ENCODE peak calls at places on chromosomes 12 and 14, in six cellular contexts. One of them, this sample, is unnamed.

GRCh38 chr12:19052689-19053088 is 76.8 kb upstream of the PLEKHA5 start:
- ATAC-seq in body of pancreas: no peak
- ATAC-seq in HepG2: no peak
- ATAC-seq in right lobe of liver: no peak
- ATAC-seq in heart left ventricle: no peak
- ATAC-seq in GM12878: no peak
- ATAC-seq in this sample: no peak

GRCh38 chr12:114190971-114191370 is 215.0 kb downstream of the TBX5 start:
- ATAC-seq in body of pancreas: no peak
- ATAC-seq in HepG2: no peak
- ATAC-seq in right lobe of liver: no peak
- ATAC-seq in heart left ventricle: peak; percentile 75
- ATAC-seq in GM12878: no peak
- ATAC-seq in this sample: no peak

GRCh38 chr12:92945659-92946220 is 16.6 kb upstream of the EEA1 start:
- ATAC-seq in body of pancreas: no peak
- ATAC-seq in HepG2: peak; percentile 87
- ATAC-seq in right lobe of liver: peak; percentile 89
- ATAC-seq in heart left ventricle: no peak
- ATAC-seq in GM12878: no peak
- ATAC-seq in this sample: no peak

GRCh38 chr12:5689773-5690172 is 255.3 kb downstream of the ANO2 start:
- ATAC-seq in body of pancreas: no peak
- ATAC-seq in HepG2: peak; percentile 71
- ATAC-seq in right lobe of liver: no peak
- ATAC-seq in heart left ventricle: no peak
- ATAC-seq in GM12878: no peak
- ATAC-seq in this sample: no peak

GRCh38 chr12:112781767-112782166 is 9.8 kb upstream of the RPH3A start:
- ATAC-seq in body of pancreas: no peak
- ATAC-seq in HepG2: no peak
- ATAC-seq in right lobe of liver: no peak
- ATAC-seq in heart left ventricle: no peak
- ATAC-seq in GM12878: no peak
- ATAC-seq in this sample: no peak

GRCh38 chr12:100826323-100826722 is 31.7 kb downstream of the ANO4 start:
- ATAC-seq in body of pancreas: no peak
- ATAC-seq in HepG2: no peak
- ATAC-seq in right lobe of liver: no peak
- ATAC-seq in heart left ventricle: no peak
- ATAC-seq in GM12878: no peak
- ATAC-seq in this sample: no peak

GRCh38 chr14:92546347-92547053 is 32.9 kb downstream of the RIN3 start:
- ATAC-seq in body of pancreas: no peak
- ATAC-seq in HepG2: peak; percentile 61
- ATAC-seq in right lobe of liver: peak; percentile 9
- ATAC-seq in heart left ventricle: no peak
- ATAC-seq in GM12878: no peak
- ATAC-seq in this sample: no peak

GRCh38 chr12:65689508-65689907 is 134.8 kb upstream of the HMGA2 start:
- ATAC-seq in body of pancreas: no peak
- ATAC-seq in HepG2: no peak
- ATAC-seq in right lobe of liver: no peak
- ATAC-seq in heart left ventricle: no peak
- ATAC-seq in GM12878: no peak
- ATAC-seq in this sample: no peak

GRCh38 chr12:108156717-108157116 is 27.6 kb downstream of the WSCD2 start:
- ATAC-seq in body of pancreas: no peak
- ATAC-seq in HepG2: no peak
- ATAC-seq in right lobe of liver: no peak
- ATAC-seq in heart left ventricle: no peak
- ATAC-seq in GM12878: no peak
- ATAC-seq in this sample: no peak

GRCh38 chr14:94355191-94355794 is 32.2 kb upstream of the SERPINA6 start:
- ATAC-seq in body of pancreas: peak; percentile 59
- ATAC-seq in HepG2: peak; percentile 95
- ATAC-seq in right lobe of liver: peak; percentile 96
- ATAC-seq in heart left ventricle: no peak
- ATAC-seq in GM12878: peak; percentile 82
- ATAC-seq in this sample: no peak

GRCh38 chr12:115918763-115919162 is 358.7 kb downstream of the MED13L start:
- ATAC-seq in body of pancreas: no peak
- ATAC-seq in HepG2: no peak
- ATAC-seq in right lobe of liver: no peak
- ATAC-seq in heart left ventricle: no peak
- ATAC-seq in GM12878: no peak
- ATAC-seq in this sample: no peak

GRCh38 chr12:125340791-125341190 is 275.6 kb downstream of the AACS start:
- ATAC-seq in body of pancreas: peak; percentile 81
- ATAC-seq in HepG2: no peak
- ATAC-seq in right lobe of liver: peak; percentile 66
- ATAC-seq in heart left ventricle: peak; percentile 51
- ATAC-seq in GM12878: no peak
- ATAC-seq in this sample: peak; percentile 61

GRCh38 chr14:92456215-92457017 is 57.2 kb upstream of the RIN3 start:
- ATAC-seq in body of pancreas: peak; percentile 25
- ATAC-seq in HepG2: peak; percentile 88
- ATAC-seq in right lobe of liver: peak; percentile 80
- ATAC-seq in heart left ventricle: peak; percentile 28
- ATAC-seq in GM12878: peak; percentile 84
- ATAC-seq in this sample: peak; percentile 63

GRCh38 chr12:112168561-112168971 is 43.2 kb downstream of the TRAFD1 start:
- ATAC-seq in body of pancreas: no peak
- ATAC-seq in HepG2: no peak
- ATAC-seq in right lobe of liver: no peak
- ATAC-seq in heart left ventricle: no peak
- ATAC-seq in GM12878: no peak
- ATAC-seq in this sample: no peak

GRCh38 chr12:33296529-33296928 is 143.1 kb downstream of the SYT10 start:
- ATAC-seq in body of pancreas: no peak
- ATAC-seq in HepG2: no peak
- ATAC-seq in right lobe of liver: no peak
- ATAC-seq in heart left ventricle: no peak
- ATAC-seq in GM12878: no peak
- ATAC-seq in this sample: no peak

GRCh38 chr12:63862187-63863107 is 17.9 kb downstream of the SRGAP1 start:
- ATAC-seq in body of pancreas: peak; percentile 86
- ATAC-seq in HepG2: peak; percentile 86
- ATAC-seq in right lobe of liver: peak; percentile 99
- ATAC-seq in heart left ventricle: peak; percentile 64
- ATAC-seq in GM12878: no peak
- ATAC-seq in this sample: no peak

GRCh38 chr12:45379261-45379660 is 163.4 kb downstream of the ANO6 start:
- ATAC-seq in body of pancreas: no peak
- ATAC-seq in HepG2: no peak
- ATAC-seq in right lobe of liver: no peak
- ATAC-seq in heart left ventricle: no peak
- ATAC-seq in GM12878: no peak
- ATAC-seq in this sample: no peak

GRCh38 chr12:130715996-130716917 is at the start of gene RIMBP2:
- ATAC-seq in body of pancreas: peak; percentile 27
- ATAC-seq in HepG2: no peak
- ATAC-seq in right lobe of liver: no peak
- ATAC-seq in heart left ventricle: no peak
- ATAC-seq in GM12878: peak; percentile 44
- ATAC-seq in this sample: no peak

GRCh38 chr14:34682787-34683321 is 31.5 kb downstream of the CFL2 start:
- ATAC-seq in body of pancreas: no peak
- ATAC-seq in HepG2: peak; percentile 18
- ATAC-seq in right lobe of liver: no peak
- ATAC-seq in heart left ventricle: peak; percentile 73
- ATAC-seq in GM12878: peak; percentile 90
- ATAC-seq in this sample: no peak

GRCh38 chr12:89960607-89961394 is 252.2 kb upstream of the ATP2B1 start:
- ATAC-seq in body of pancreas: no peak
- ATAC-seq in HepG2: no peak
- ATAC-seq in right lobe of liver: no peak
- ATAC-seq in heart left ventricle: no peak
- ATAC-seq in GM12878: peak; percentile 74
- ATAC-seq in this sample: no peak

GRCh38 chr14:32709072-32709471 is 229.6 kb upstream of the NPAS3 start:
- ATAC-seq in body of pancreas: peak; percentile 30
- ATAC-seq in HepG2: no peak
- ATAC-seq in right lobe of liver: peak; percentile 46
- ATAC-seq in heart left ventricle: peak; percentile 70
- ATAC-seq in GM12878: no peak
- ATAC-seq in this sample: peak; percentile 65

GRCh38 chr14:73802431-73803188 is 49.0 kb upstream of the PTGR2 start:
- ATAC-seq in body of pancreas: no peak
- ATAC-seq in HepG2: peak; percentile 92
- ATAC-seq in right lobe of liver: peak; percentile 82
- ATAC-seq in heart left ventricle: no peak
- ATAC-seq in GM12878: peak; percentile 61
- ATAC-seq in this sample: peak; percentile 55

GRCh38 chr12:34599530-34600513 is 577.5 kb downstream of the ALG10 start:
- ATAC-seq in body of pancreas: no peak
- ATAC-seq in HepG2: no peak
- ATAC-seq in right lobe of liver: no peak
- ATAC-seq in heart left ventricle: no peak
- ATAC-seq in GM12878: no peak
- ATAC-seq in this sample: no peak

GRCh38 chr12:39581592-39581991 is 38.0 kb downstream of the ABCD2 start:
- ATAC-seq in body of pancreas: no peak
- ATAC-seq in HepG2: no peak
- ATAC-seq in right lobe of liver: no peak
- ATAC-seq in heart left ventricle: no peak
- ATAC-seq in GM12878: no peak
- ATAC-seq in this sample: no peak

GRCh38 chr12:31034372-31034771 is 39.3 kb upstream of the DDX11 start:
- ATAC-seq in body of pancreas: no peak
- ATAC-seq in HepG2: no peak
- ATAC-seq in right lobe of liver: no peak
- ATAC-seq in heart left ventricle: no peak
- ATAC-seq in GM12878: no peak
- ATAC-seq in this sample: no peak

DNA sequence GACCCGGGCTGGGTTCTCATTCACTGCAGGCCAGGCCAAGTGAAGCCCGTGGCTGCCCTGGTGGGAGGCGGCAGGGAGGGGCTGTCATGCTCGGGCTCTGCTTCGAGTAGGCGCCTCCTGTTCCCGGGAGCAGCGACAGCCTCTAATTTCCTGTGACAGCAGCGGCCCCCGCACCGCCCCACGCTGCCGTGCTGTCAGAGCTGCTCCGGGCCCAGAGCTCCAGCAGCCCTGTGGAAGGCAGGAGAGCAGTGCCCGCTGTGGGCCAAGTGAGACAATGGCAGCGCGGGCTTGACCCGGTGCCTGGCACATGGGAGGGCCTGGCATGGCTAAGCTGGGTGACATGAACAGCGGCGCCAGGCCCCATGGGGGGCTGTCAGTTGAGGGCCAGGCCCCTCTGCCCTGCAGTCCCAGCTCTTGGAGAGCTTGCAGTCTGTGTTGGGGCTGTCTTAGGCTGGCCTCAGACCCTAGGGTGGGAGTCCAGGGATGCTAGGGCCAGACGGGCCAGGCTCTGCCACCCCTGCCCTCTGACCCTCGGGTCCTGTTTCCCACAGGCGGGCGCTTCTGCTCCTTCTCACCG is 5.1 kb downstream of the TRMT61A start:
- ATAC-seq in body of pancreas: no peak
- ATAC-seq in HepG2: no peak
- ATAC-seq in right lobe of liver: no peak
- ATAC-seq in heart left ventricle: no peak
- ATAC-seq in GM12878: no peak
- ATAC-seq in this sample: no peak
- H3K36me3 ChIP-seq in body of pancreas: peaks cover 3% of the 10 kb centered on the region
- H3K36me3 ChIP-seq in HepG2: peaks cover 3% of the 10 kb centered on the region
- H3K36me3 ChIP-seq in right lobe of liver: no peaks in the 10 kb centered on the region
- H3K36me3 ChIP-seq in heart left ventricle: peaks cover 20% of the 10 kb centered on the region
- H3K36me3 ChIP-seq in GM12878: no peaks in the 10 kb centered on the region
- H3K36me3 ChIP-seq in this sample: peaks cover 59% of the 10 kb centered on the region

DNA sequence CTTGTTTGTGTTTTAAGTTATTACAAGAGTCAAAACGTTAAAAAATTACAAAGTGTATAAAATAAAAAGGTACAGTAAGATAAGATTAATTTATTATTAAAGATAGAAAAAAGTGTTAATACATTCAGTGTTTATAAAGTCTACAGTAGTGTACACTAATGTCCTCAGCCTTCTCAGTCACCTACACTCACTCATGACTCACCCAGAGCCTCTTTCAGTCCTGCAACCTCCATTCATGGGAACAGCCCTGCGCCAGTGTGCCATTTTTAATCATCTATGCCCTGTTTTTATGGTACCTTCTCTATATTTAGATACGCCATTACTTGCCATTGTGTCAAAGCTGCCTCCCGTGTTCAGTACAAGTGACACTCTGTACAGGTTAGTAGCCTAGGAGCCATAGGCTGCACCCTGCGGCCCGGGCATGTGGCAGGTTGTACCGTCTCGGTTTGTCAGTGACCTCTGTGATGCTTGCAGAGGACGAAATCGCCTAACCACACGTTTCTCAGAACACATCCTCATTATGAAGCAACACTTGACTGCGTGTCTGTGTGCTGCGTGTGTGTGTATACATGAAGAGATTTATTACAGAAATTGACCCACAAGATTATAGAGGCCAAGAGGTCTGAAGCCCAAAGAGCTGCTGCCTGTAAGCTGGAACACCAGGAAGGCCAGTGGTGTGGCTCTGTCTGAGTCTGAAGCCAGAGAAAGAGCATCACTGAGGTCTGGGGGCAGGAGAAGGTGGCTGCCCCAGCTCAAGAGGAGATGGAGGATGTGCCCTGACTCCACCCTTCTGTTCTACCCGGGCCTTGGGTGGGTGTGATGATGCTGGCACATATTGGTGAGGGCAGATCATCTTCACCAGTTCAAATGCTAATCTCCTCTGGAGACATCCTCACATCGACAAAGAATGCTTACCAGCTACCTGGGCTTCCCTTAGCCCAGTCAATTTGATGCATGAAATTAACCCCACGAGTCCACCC is 116.6 kb upstream of the C14orf180 start:
- ATAC-seq in body of pancreas: no peak
- ATAC-seq in HepG2: no peak
- ATAC-seq in right lobe of liver: no peak
- ATAC-seq in heart left ventricle: no peak
- ATAC-seq in GM12878: no peak
- ATAC-seq in this sample: no peak
- TF ChIP-seq POLR2A in body of pancreas: no peak
- TF ChIP-seq POLR2A in HepG2: no peak
- TF ChIP-seq POLR2A in right lobe of liver: no peak
- TF ChIP-seq POLR2A in heart left ventricle: no peak
- TF ChIP-seq POLR2A in GM12878: no peak
- TF ChIP-seq POLR2A in this sample: no peak

GRCh38 chr14:29710015-29710414 is 217.6 kb downstream of the PRKD1 start:
- ATAC-seq in body of pancreas: no peak
- ATAC-seq in HepG2: no peak
- ATAC-seq in right lobe of liver: no peak
- ATAC-seq in heart left ventricle: no peak
- ATAC-seq in GM12878: no peak
- ATAC-seq in this sample: no peak
- TF ChIP-seq CTCF in body of pancreas: peak; percentile 33
- TF ChIP-seq CTCF in HepG2: no peak
- TF ChIP-seq CTCF in right lobe of liver: peak; percentile 8
- TF ChIP-seq CTCF in heart left ventricle: peak; percentile 45
- TF ChIP-seq CTCF in GM12878: no peak
- TF ChIP-seq CTCF in this sample: no peak

DNA sequence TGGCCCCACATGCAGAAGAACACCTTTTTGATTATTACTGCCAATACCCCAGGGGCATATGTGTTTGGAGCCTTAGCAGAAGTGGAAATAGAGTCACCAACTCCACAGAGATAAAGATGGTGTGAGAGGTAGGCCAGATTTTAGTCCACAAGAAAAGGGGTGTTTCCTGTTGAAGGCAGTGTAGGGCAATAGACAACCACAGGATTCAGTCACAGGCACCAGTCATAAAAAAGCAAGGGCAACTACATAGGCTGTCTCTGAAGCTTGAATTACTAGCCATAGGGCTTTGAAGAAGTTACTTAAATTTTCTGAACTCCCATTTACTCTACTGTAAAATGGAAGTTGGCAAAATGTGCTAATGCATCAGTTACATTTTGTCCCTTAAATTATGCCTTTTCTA is 18.9 kb downstream of the ERP27 start:
- ATAC-seq in body of pancreas: no peak
- ATAC-seq in HepG2: no peak
- ATAC-seq in right lobe of liver: no peak
- ATAC-seq in heart left ventricle: no peak
- ATAC-seq in GM12878: no peak
- ATAC-seq in this sample: no peak
- H3K36me3 ChIP-seq in body of pancreas: peaks cover 19% of the 10 kb centered on the region
- H3K36me3 ChIP-seq in HepG2: no peaks in the 10 kb centered on the region
- H3K36me3 ChIP-seq in right lobe of liver: no peaks in the 10 kb centered on the region
- H3K36me3 ChIP-seq in heart left ventricle: no peaks in the 10 kb centered on the region
- H3K36me3 ChIP-seq in GM12878: peaks cover 5% of the 10 kb centered on the region
- H3K36me3 ChIP-seq in this sample: no peaks in the 10 kb centered on the region